ENCODE peak calls at places on chromosomes 6 and 20, in six cellular contexts. Q is heart left ventricle; W is CD4-positive, alpha-beta T cell; R is NAMALWA; A is DMS79; D is central memory CD4-positive, alpha-beta T cell. X is an unnamed sample.

GRCh38 chr20:64140421-64140820 is 23.8 kb upstream of the MYT1 start:
- DNase-seq in W (no peak), D (no peak), R (no peak), A (no peak), Q (no peak), X (no peak)

GRCh38 chr6:144131248-144131709 is 19.0 kb upstream of the STX11 start:
- DNase-seq in W (no peak), R (no peak), A (no peak), Q (no peak), D (no peak), X (no peak)

GRCh38 chr6:83216806-83217205 is 23.6 kb downstream of the RWDD2A start:
- DNase-seq in D (no peak), R (no peak), Q (no peak), A (no peak), W (no peak), X (no peak)

GRCh38 chr20:43926691-43927090 is 12.0 kb downstream of the TOX2 start:
- DNase-seq in W (no peak), R (no peak), A (no peak), D (no peak), Q (no peak), X (no peak)

GRCh38 chr6:127102299-127102698 is 16.2 kb upstream of the RSPO3 start:
- DNase-seq in Q (no peak), W (no peak), A (no peak), D (no peak), R (no peak), X (no peak)

GRCh38 chr6:113855500-113856010 is 1.6 kb upstream of the MARCKS start:
- DNase-seq in Q (peak; percentile 39), A (no peak), D (no peak), W (no peak), R (peak; percentile 21), X (peak; percentile 85)

GRCh38 chr6:107114213-107114871 is 973 bp downstream of the BEND3 start:
- DNase-seq in R (peak; percentile 83), Q (peak; percentile 94), D (peak; percentile 59), A (peak; percentile 75), W (peak; percentile 71), X (peak; percentile 74)

GRCh38 chr20:47489448-47489872 is 12.2 kb upstream of the NCOA3 start:
- DNase-seq in W (peak; percentile 24), Q (peak; percentile 42), D (peak; percentile 58), A (no peak), R (peak; percentile 65), X (no peak)

GRCh38 chr20:57598491-57598890 is 21.7 kb downstream of the ZBP1 start:
- DNase-seq in Q (no peak), D (no peak), A (no peak), R (no peak), W (no peak), X (no peak)

GRCh38 chr20:47648943-47649342 is 136.3 kb downstream of the SULF2 start:
- DNase-seq in R (no peak), A (no peak), D (no peak), Q (no peak), W (no peak), X (no peak)

GRCh38 chr6:130811932-130812331 is 15.3 kb upstream of the SMLR1 start:
- DNase-seq in W (no peak), D (no peak), R (no peak), A (no peak), Q (no peak), X (no peak)

GRCh38 chr6:145214570-145214969 is 520.8 kb downstream of the EPM2A start:
- DNase-seq in A (no peak), D (peak; percentile 4), Q (no peak), R (peak; percentile 65), W (no peak), X (no peak)

GRCh38 chr6:87574237-87574636 is 15.6 kb downstream of the RARS2 start:
- DNase-seq in D (no peak), Q (no peak), A (no peak), R (no peak), W (no peak), X (no peak)

GRCh38 chr20:32527052-32527446 is 58.1 kb downstream of the NOL4L start:
- DNase-seq in D (no peak), Q (no peak), A (no peak), W (no peak), R (no peak), X (no peak)

GRCh38 chr20:51014797-51015722 is 7.8 kb downstream of the KCNG1 start:
- DNase-seq in D (no peak), A (no peak), Q (no peak), R (peak; percentile 32), W (no peak), X (no peak)

GRCh38 chr6:48194596-48195295 is 83.7 kb upstream of the PTCHD4 start:
- DNase-seq in W (no peak), Q (no peak), R (no peak), D (no peak), A (no peak), X (no peak)

GRCh38 chr20:37417857-37418501 is 72.0 kb downstream of the SRC start:
- DNase-seq in W (no peak), R (no peak), A (no peak), D (no peak), Q (no peak), X (no peak)

GRCh38 chr6:159107451-159108260 is 61.5 kb upstream of the FNDC1 start:
- DNase-seq in R (peak; percentile 96), A (peak; percentile 59), D (peak; percentile 64), Q (no peak), W (peak; percentile 67), X (no peak)

GRCh38 chr6:87212596-87212995 is 57.2 kb downstream of the ZNF292 start:
- DNase-seq in Q (no peak), R (no peak), W (no peak), D (no peak), A (no peak), X (no peak)

GRCh38 chr20:21074605-21075336 is 31.4 kb downstream of the LINC00237 start:
- DNase-seq in W (no peak), A (no peak), R (no peak), Q (no peak), D (no peak), X (no peak)

GRCh38 chr6:158853872-158854213 is 34.7 kb upstream of the EZR start:
- DNase-seq in D (no peak), W (no peak), Q (no peak), A (no peak), R (no peak), X (no peak)

GRCh38 chr6:100979269-100979668 is 98.1 kb upstream of the ASCC3 start:
- DNase-seq in Q (no peak), R (no peak), D (no peak), W (no peak), A (no peak), X (no peak)

GRCh38 chr6:107616776-107617175 is 126.9 kb downstream of the SOBP start:
- DNase-seq in W (no peak), R (no peak), Q (no peak), A (no peak), D (no peak), X (no peak)

GRCh38 chr20:16749573-16749972 is 1.4 kb downstream of the OTOR start:
- DNase-seq in D (no peak), Q (no peak), W (no peak), A (no peak), R (no peak), X (no peak)

GRCh38 chr6:36028088-36028886 is 679 bp downstream of the MAPK14 start:
- DNase-seq in R (peak; percentile 66), Q (peak; percentile 61), A (peak; percentile 9), W (peak; percentile 41), D (no peak), X (peak; percentile 15)

GRCh38 chr6:137977206-137977605 is 110.1 kb downstream of the TNFAIP3 start:
- DNase-seq in A (no peak), D (no peak), W (no peak), R (no peak), Q (no peak), X (no peak)

GRCh38 chr20:15378151-15378550 is 1040.7 kb upstream of the FLRT3 start:
- DNase-seq in D (no peak), Q (no peak), A (no peak), R (no peak), W (no peak), X (no peak)

GRCh38 chr20:25254986-25255680 is 7.2 kb downstream of the PYGB start:
- DNase-seq in D (no peak), A (no peak), Q (peak; percentile 85), R (no peak), W (no peak), X (no peak)